ENCODE peak calls at places on chromosomes 5 and 9, in eight cellular contexts. X, S, O, K, W, M, J and Y are unnamed samples.
A peak's percentile ranks its signal among the peaks of the same experiment; 100 is the strongest.

GRCh38 chr5:83927140-83927733 is 206.6 kb upstream of the HAPLN1 start:
- DNase-seq in J (peak; percentile 82), K (no peak), M (no peak), W (peak; percentile 64), S (peak; percentile 40), X (peak; percentile 84), O (peak; percentile 81), Y (no peak)

GRCh38 chr5:173531863-173532262 is 84.6 kb downstream of the BOD1 start:
- DNase-seq in M (no peak), K (no peak), O (no peak), S (no peak), W (no peak), X (no peak), J (no peak), Y (no peak)

GRCh38 chr9:28032178-28032532 is 458.9 kb upstream of the C9orf72 start:
- DNase-seq in O (no peak), W (no peak), J (peak; percentile 23), S (no peak), K (no peak), M (no peak), X (no peak), Y (no peak)

GRCh38 chr5:14816999-14817761 is 54.4 kb downstream of the ANKH start:
- DNase-seq in X (no peak), O (peak; percentile 94), W (peak; percentile 93), K (no peak), M (peak; percentile 44), S (no peak), J (no peak), Y (no peak)

GRCh38 chr5:43041669-43042175 is 1.6 kb upstream of the ANXA2R start:
- DNase-seq in K (no peak), X (no peak), O (peak; percentile 89), S (peak; percentile 69), W (peak; percentile 94), M (peak; percentile 76), J (no peak), Y (peak; percentile 70)

GRCh38 chr9:131817627-131818026 is 77.8 kb upstream of the RAPGEF1 start:
- DNase-seq in S (no peak), X (no peak), M (no peak), O (no peak), J (no peak), W (no peak), K (no peak), Y (no peak)

GRCh38 chr9:2373648-2374047 is 247.9 kb upstream of the VLDLR start:
- DNase-seq in J (no peak), W (no peak), S (no peak), O (no peak), X (no peak), K (no peak), M (no peak), Y (no peak)

GRCh38 chr9:115691097-115691496 is 462.5 kb upstream of the PAPPA start:
- DNase-seq in K (no peak), M (peak; percentile 93), O (peak; percentile 93), X (no peak), W (peak; percentile 99), S (no peak), J (no peak), Y (no peak)

GRCh38 chr9:121756477-121757285 is 105.2 kb downstream of the DAB2IP start:
- DNase-seq in M (no peak), W (no peak), S (no peak), O (no peak), K (no peak), X (no peak), J (peak; percentile 48), Y (no peak)

GRCh38 chr5:15702102-15702501 is 202.1 kb downstream of the FBXL7 start:
- DNase-seq in K (no peak), W (peak; percentile 54), S (no peak), M (no peak), O (peak; percentile 62), X (no peak), J (no peak), Y (no peak)

GRCh38 chr5:165258188-165258855 is 1752.9 kb downstream of the MAT2B start:
- DNase-seq in W (no peak), M (no peak), O (no peak), K (no peak), S (no peak), X (no peak), J (peak; percentile 37), Y (no peak)
- H3K27me3 ChIP-seq in W (no peaks in the 10 kb centered on the region), M (no peaks in the 10 kb centered on the region), O (no peaks in the 10 kb centered on the region), K (no peaks in the 10 kb centered on the region), S (no peaks in the 10 kb centered on the region), X (no peaks in the 10 kb centered on the region), J (no peaks in the 10 kb centered on the region), Y (no peaks in the 10 kb centered on the region)

DNA sequence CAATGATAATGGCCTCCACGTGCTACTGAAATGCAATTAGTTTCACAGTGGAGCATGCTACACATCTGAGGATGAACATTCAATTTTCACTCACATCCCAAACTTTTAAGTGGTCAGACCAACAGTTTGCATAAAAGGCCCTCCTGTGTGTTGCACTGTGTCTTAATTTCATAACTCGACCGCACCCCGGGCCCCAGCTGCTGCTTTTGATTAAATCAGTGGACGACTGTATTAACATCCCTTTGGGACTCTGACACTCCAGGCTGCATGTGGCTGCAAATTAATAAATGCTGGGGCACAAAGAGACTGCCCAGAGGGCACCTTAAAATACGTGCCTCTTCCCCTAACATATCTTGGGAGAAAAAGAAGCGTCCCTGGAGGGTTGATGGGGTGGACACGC is 18.8 kb downstream of the MED10 start:
- DNase-seq in K (no peak), S (no peak), J (no peak), W (no peak), X (no peak), O (no peak), M (no peak), Y (no peak)
- H3K27ac ChIP-seq in K (no peak overlapping the region), S (no peak overlapping the region), J (no peak overlapping the region), W (no peak overlapping the region), X (no peak overlapping the region), O (no peak overlapping the region), M (no peak overlapping the region), Y (peak overlapping the region; percentile 51)

GRCh38 chr9:125912261-125912660 is 165.1 kb downstream of the PBX3 start:
- DNase-seq in J (no peak), K (no peak), M (no peak), W (no peak), O (no peak), S (no peak), X (no peak), Y (no peak)

GRCh38 chr9:125912667-125913066 is 165.5 kb downstream of the PBX3 start:
- DNase-seq in X (no peak), W (no peak), M (no peak), O (no peak), S (no peak), J (no peak), K (no peak), Y (no peak)

GRCh38 chr9:125911861-125912260 is 164.7 kb downstream of the PBX3 start:
- DNase-seq in O (peak; percentile 16), W (peak; percentile 10), K (no peak), X (no peak), J (peak; percentile 59), M (no peak), S (no peak), Y (no peak)

GRCh38 chr9:125915606-125916005 is 168.4 kb downstream of the PBX3 start:
- DNase-seq in S (no peak), M (no peak), O (no peak), W (no peak), X (no peak), J (no peak), K (no peak), Y (no peak)

GRCh38 chr9:125913551-125913950 is 166.4 kb downstream of the PBX3 start:
- DNase-seq in K (no peak), X (no peak), S (no peak), O (no peak), W (no peak), J (no peak), M (no peak), Y (no peak)
- H3K27me3 ChIP-seq in K (no peaks in the 10 kb centered on the region), X (no peaks in the 10 kb centered on the region), S (no peaks in the 10 kb centered on the region), O (no peaks in the 10 kb centered on the region), W (no peaks in the 10 kb centered on the region), J (no peaks in the 10 kb centered on the region), M (no peaks in the 10 kb centered on the region), Y (no peaks in the 10 kb centered on the region)

DNA sequence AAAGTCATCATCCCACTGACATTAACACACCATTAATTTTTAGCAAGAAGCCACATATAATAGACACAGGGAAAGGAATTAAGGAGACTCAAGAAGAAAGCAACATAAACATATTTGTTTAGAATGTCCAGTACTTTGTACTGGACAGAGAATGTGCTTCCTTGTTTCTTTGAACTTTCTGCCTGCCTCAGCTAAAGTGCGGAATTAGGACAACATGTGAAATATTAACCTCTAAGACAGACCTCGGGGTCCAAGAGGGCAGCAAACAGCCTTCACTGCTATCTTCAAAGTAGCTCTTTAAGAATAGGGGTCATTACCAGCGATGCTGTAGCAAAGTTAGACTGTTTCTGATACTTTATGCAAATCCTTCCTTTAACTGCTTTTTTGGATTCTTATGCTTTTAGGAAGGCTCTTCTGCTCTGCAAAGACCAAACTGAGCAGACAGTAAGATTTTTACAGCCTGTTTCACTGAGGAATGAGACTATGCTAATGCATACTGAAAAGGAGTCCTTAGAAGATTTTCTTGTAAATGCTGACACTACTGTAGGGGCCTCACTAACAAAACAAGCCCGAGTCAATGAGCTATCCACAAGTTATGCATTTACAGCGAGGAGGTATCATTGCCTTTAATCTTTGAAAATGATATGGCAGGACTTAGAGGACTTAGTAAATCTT is 23.9 kb downstream of the DAB2 start:
- DNase-seq in S (no peak), W (peak; percentile 67), O (peak; percentile 28), J (no peak), M (no peak), X (no peak), K (no peak), Y (no peak)
- H3K27ac ChIP-seq in S (no peak overlapping the region), W (peak overlapping the region; percentile 92), O (peak overlapping the region; percentile 93), J (no peak overlapping the region), M (peak overlapping the region; percentile 68), X (no peak overlapping the region), K (peak overlapping the region; percentile 13), Y (no peak overlapping the region)

DNA sequence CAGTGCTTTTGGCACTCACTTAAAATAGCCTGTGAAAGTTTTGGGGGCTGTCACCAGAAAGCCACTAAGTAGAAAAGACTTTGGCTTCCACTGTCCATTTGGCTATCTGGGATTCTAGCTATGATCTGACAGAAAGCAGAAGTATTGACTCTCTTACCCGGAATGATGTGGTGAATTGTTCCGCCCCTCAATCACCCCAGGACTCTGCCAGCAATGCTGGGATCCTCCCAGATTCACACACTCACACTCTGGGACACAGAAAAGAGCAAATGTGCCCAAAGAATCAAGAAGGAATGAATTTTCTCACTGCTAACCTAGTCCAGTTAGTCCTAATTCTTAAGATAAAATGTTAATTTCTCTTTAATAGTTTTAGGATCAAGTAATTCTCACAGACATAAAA is 576.9 kb downstream of the BNC2 start:
- DNase-seq in K (no peak), M (no peak), S (no peak), X (peak; percentile 2), W (no peak), O (no peak), J (no peak), Y (no peak)
- H3K27me3 ChIP-seq in K (no peaks in the 10 kb centered on the region), M (no peaks in the 10 kb centered on the region), S (no peaks in the 10 kb centered on the region), X (no peaks in the 10 kb centered on the region), W (no peaks in the 10 kb centered on the region), O (no peaks in the 10 kb centered on the region), J (no peaks in the 10 kb centered on the region), Y (no peaks in the 10 kb centered on the region)